ENCODE peak calls at places on chromosomes 13 and 19, in nine cellular contexts. One of them, this sample, is unnamed.

GRCh38 chr13:66546534-66547379 is 683.4 kb downstream of the PCDH9 start:
- DNase-seq in neuronal stem cell: no peak
- DNase-seq in HCT116: no peak
- DNase-seq in tibial nerve: no peak
- DNase-seq in kidney: no peak
- DNase-seq in OCI-LY7: no peak
- DNase-seq in pancreas: no peak
- DNase-seq in mammary epithelial cell: peak; percentile 0
- DNase-seq in heart left ventricle: no peak
- DNase-seq in this sample: no peak

GRCh38 chr19:50418186-50419021 is at the start of gene SPIB:
- DNase-seq in neuronal stem cell: no peak
- DNase-seq in HCT116: no peak
- DNase-seq in tibial nerve: no peak
- DNase-seq in kidney: no peak
- DNase-seq in OCI-LY7: peak; percentile 75
- DNase-seq in pancreas: no peak
- DNase-seq in mammary epithelial cell: no peak
- DNase-seq in heart left ventricle: no peak
- DNase-seq in this sample: no peak

GRCh38 chr13:45315520-45316167 is 25.3 kb downstream of the TPT1 start:
- DNase-seq in neuronal stem cell: no peak
- DNase-seq in HCT116: no peak
- DNase-seq in tibial nerve: no peak
- DNase-seq in kidney: no peak
- DNase-seq in OCI-LY7: no peak
- DNase-seq in pancreas: no peak
- DNase-seq in mammary epithelial cell: no peak
- DNase-seq in heart left ventricle: no peak
- DNase-seq in this sample: no peak

GRCh38 chr13:36891752-36892151 is 28.3 kb downstream of the SMAD9 start:
- DNase-seq in neuronal stem cell: no peak
- DNase-seq in HCT116: no peak
- DNase-seq in tibial nerve: no peak
- DNase-seq in kidney: no peak
- DNase-seq in OCI-LY7: no peak
- DNase-seq in pancreas: no peak
- DNase-seq in mammary epithelial cell: no peak
- DNase-seq in heart left ventricle: no peak
- DNase-seq in this sample: no peak

GRCh38 chr19:32977269-32977668 is 5.2 kb downstream of the FAAP24 start:
- DNase-seq in neuronal stem cell: no peak
- DNase-seq in HCT116: no peak
- DNase-seq in tibial nerve: no peak
- DNase-seq in kidney: no peak
- DNase-seq in OCI-LY7: no peak
- DNase-seq in pancreas: no peak
- DNase-seq in mammary epithelial cell: no peak
- DNase-seq in heart left ventricle: no peak
- DNase-seq in this sample: no peak

GRCh38 chr19:8334458-8335342 is 8.4 kb downstream of the KANK3 start:
- DNase-seq in neuronal stem cell: peak; percentile 73
- DNase-seq in HCT116: peak; percentile 82
- DNase-seq in tibial nerve: no peak
- DNase-seq in kidney: no peak
- DNase-seq in OCI-LY7: no peak
- DNase-seq in pancreas: no peak
- DNase-seq in mammary epithelial cell: peak; percentile 92
- DNase-seq in heart left ventricle: peak; percentile 59
- DNase-seq in this sample: peak; percentile 71

GRCh38 chr19:47891923-47892666 is 6.0 kb upstream of the SULT2A1 start:
- DNase-seq in neuronal stem cell: peak; percentile 18
- DNase-seq in HCT116: no peak
- DNase-seq in tibial nerve: no peak
- DNase-seq in kidney: no peak
- DNase-seq in OCI-LY7: no peak
- DNase-seq in pancreas: peak; percentile 55
- DNase-seq in mammary epithelial cell: no peak
- DNase-seq in heart left ventricle: no peak
- DNase-seq in this sample: peak; percentile 51

GRCh38 chr13:111519041-111519440 is 198.6 kb downstream of the TEX29 start:
- DNase-seq in neuronal stem cell: no peak
- DNase-seq in HCT116: no peak
- DNase-seq in tibial nerve: no peak
- DNase-seq in kidney: peak; percentile 46
- DNase-seq in OCI-LY7: no peak
- DNase-seq in pancreas: no peak
- DNase-seq in mammary epithelial cell: no peak
- DNase-seq in heart left ventricle: no peak
- DNase-seq in this sample: no peak

GRCh38 chr13:48976677-48977625 is 1.2 kb downstream of the FNDC3A start:
- DNase-seq in neuronal stem cell: no peak
- DNase-seq in HCT116: no peak
- DNase-seq in tibial nerve: peak; percentile 38
- DNase-seq in kidney: no peak
- DNase-seq in OCI-LY7: peak; percentile 19
- DNase-seq in pancreas: no peak
- DNase-seq in mammary epithelial cell: no peak
- DNase-seq in heart left ventricle: no peak
- DNase-seq in this sample: peak; percentile 92

GRCh38 chr13:97130201-97130600 is 91.9 kb upstream of the MBNL2 start:
- DNase-seq in neuronal stem cell: no peak
- DNase-seq in HCT116: no peak
- DNase-seq in tibial nerve: no peak
- DNase-seq in kidney: no peak
- DNase-seq in OCI-LY7: no peak
- DNase-seq in pancreas: no peak
- DNase-seq in mammary epithelial cell: no peak
- DNase-seq in heart left ventricle: no peak
- DNase-seq in this sample: no peak

GRCh38 chr13:113211774-113212173 is 2.4 kb downstream of the CUL4A start:
- DNase-seq in neuronal stem cell: no peak
- DNase-seq in HCT116: no peak
- DNase-seq in tibial nerve: no peak
- DNase-seq in kidney: no peak
- DNase-seq in OCI-LY7: peak; percentile 7
- DNase-seq in pancreas: no peak
- DNase-seq in mammary epithelial cell: no peak
- DNase-seq in heart left ventricle: no peak
- DNase-seq in this sample: no peak
- H3K4me1 ChIP-seq in neuronal stem cell: peaks cover 25% of the 10 kb centered on the region
- H3K4me1 ChIP-seq in HCT116: peaks cover 43% of the 10 kb centered on the region
- H3K4me1 ChIP-seq in tibial nerve: peaks cover 72% of the 10 kb centered on the region
- H3K4me1 ChIP-seq in kidney: peaks cover 16% of the 10 kb centered on the region
- H3K4me1 ChIP-seq in OCI-LY7: peaks cover 19% of the 10 kb centered on the region
- H3K4me1 ChIP-seq in pancreas: peaks cover 12% of the 10 kb centered on the region
- H3K4me1 ChIP-seq in mammary epithelial cell: peaks cover 20% of the 10 kb centered on the region
- H3K4me1 ChIP-seq in heart left ventricle: peaks cover 14% of the 10 kb centered on the region
- H3K4me1 ChIP-seq in this sample: peaks cover 11% of the 10 kb centered on the region

GRCh38 chr13:110332750-110333149 is 25.7 kb downstream of the COL4A2 start:
- DNase-seq in neuronal stem cell: no peak
- DNase-seq in HCT116: no peak
- DNase-seq in tibial nerve: no peak
- DNase-seq in kidney: no peak
- DNase-seq in OCI-LY7: no peak
- DNase-seq in pancreas: no peak
- DNase-seq in mammary epithelial cell: no peak
- DNase-seq in heart left ventricle: no peak
- DNase-seq in this sample: no peak

GRCh38 chr13:110334841-110335490 is 27.9 kb downstream of the COL4A2 start:
- DNase-seq in neuronal stem cell: no peak
- DNase-seq in HCT116: no peak
- DNase-seq in tibial nerve: no peak
- DNase-seq in kidney: no peak
- DNase-seq in OCI-LY7: no peak
- DNase-seq in pancreas: no peak
- DNase-seq in mammary epithelial cell: no peak
- DNase-seq in heart left ventricle: no peak
- DNase-seq in this sample: no peak

GRCh38 chr13:110336108-110336507 is 29.0 kb downstream of the COL4A2 start:
- DNase-seq in neuronal stem cell: no peak
- DNase-seq in HCT116: no peak
- DNase-seq in tibial nerve: no peak
- DNase-seq in kidney: no peak
- DNase-seq in OCI-LY7: no peak
- DNase-seq in pancreas: no peak
- DNase-seq in mammary epithelial cell: no peak
- DNase-seq in heart left ventricle: no peak
- DNase-seq in this sample: no peak

GRCh38 chr13:110334256-110334655 is 27.2 kb downstream of the COL4A2 start:
- DNase-seq in neuronal stem cell: no peak
- DNase-seq in HCT116: no peak
- DNase-seq in tibial nerve: no peak
- DNase-seq in kidney: no peak
- DNase-seq in OCI-LY7: no peak
- DNase-seq in pancreas: no peak
- DNase-seq in mammary epithelial cell: peak; percentile 34
- DNase-seq in heart left ventricle: no peak
- DNase-seq in this sample: no peak

DNA sequence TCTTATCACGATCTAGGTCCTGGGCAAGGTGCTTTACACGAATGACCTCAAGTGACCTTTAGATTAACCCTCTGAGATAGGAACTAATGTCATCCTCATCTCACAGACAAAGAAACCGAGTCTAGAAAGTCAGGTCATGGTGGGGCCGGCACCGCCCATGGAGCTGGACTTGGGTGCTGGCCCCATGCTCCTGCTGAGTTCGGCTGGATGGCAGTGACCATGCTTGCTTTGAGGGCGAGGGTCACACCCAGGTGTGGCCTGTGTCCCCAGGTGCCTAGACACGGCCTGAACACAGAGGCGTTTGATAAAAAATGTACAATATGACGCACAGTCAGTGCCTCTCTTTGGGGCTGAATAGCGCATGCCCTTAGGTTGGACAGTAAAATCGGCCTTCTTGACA is 26.8 kb downstream of the COL4A2 start:
- DNase-seq in neuronal stem cell: no peak
- DNase-seq in HCT116: no peak
- DNase-seq in tibial nerve: no peak
- DNase-seq in kidney: no peak
- DNase-seq in OCI-LY7: no peak
- DNase-seq in pancreas: no peak
- DNase-seq in mammary epithelial cell: no peak
- DNase-seq in heart left ventricle: no peak
- DNase-seq in this sample: no peak
- H3K4me1 ChIP-seq in neuronal stem cell: peaks cover 16% of the 10 kb centered on the region
- H3K4me1 ChIP-seq in HCT116: no peaks in the 10 kb centered on the region
- H3K4me1 ChIP-seq in tibial nerve: peaks cover 96% of the 10 kb centered on the region
- H3K4me1 ChIP-seq in kidney: peaks cover 13% of the 10 kb centered on the region
- H3K4me1 ChIP-seq in OCI-LY7: no peaks in the 10 kb centered on the region
- H3K4me1 ChIP-seq in pancreas: no peaks in the 10 kb centered on the region
- H3K4me1 ChIP-seq in mammary epithelial cell: peaks cover 34% of the 10 kb centered on the region
- H3K4me1 ChIP-seq in heart left ventricle: peaks cover 47% of the 10 kb centered on the region
- H3K4me1 ChIP-seq in this sample: peaks cover 5% of the 10 kb centered on the region

DNA sequence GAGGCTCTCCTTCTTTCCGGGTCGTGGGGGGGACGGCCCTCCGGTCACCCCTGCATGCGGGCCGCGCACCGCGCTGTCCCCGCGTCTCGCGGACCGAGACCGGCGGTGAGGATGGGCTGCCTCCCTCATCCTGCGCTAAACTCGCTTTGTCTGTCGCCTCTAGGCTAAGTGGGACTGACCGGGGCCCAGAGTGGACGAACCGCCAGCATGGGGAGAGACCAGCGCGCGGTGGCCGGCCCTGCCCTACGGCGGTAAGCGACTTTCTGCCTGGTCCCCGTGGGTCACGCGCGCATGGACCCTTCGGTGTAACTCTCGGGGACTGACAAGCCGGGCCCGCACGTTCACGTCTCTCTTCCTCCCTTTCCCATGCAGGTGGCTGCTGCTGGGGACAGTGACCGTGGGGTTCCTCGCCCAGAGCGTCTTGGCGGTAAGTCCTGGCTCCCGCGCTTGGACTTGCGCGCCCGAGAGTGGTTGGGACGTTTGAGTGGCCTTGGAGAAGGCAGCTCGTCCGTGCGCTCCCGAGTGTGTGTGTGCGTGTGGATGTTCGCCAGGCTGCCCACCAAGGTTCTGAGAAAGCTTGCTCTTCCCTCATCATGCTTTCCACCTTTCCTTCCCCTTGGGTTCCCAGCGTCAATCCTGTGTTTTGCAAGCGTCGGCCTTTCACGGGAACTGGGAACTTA is 753 bp downstream of the COL4A2 start:
- DNase-seq in neuronal stem cell: peak; percentile 41
- DNase-seq in HCT116: no peak
- DNase-seq in tibial nerve: no peak
- DNase-seq in kidney: no peak
- DNase-seq in OCI-LY7: no peak
- DNase-seq in pancreas: no peak
- DNase-seq in mammary epithelial cell: peak; percentile 62
- DNase-seq in heart left ventricle: peak; percentile 56
- DNase-seq in this sample: no peak
- H3K4me1 ChIP-seq in neuronal stem cell: peaks cover 15% of the 10 kb centered on the region
- H3K4me1 ChIP-seq in HCT116: peaks cover 3% of the 10 kb centered on the region
- H3K4me1 ChIP-seq in tibial nerve: peaks cover 65% of the 10 kb centered on the region
- H3K4me1 ChIP-seq in kidney: peaks cover 58% of the 10 kb centered on the region
- H3K4me1 ChIP-seq in OCI-LY7: no peaks in the 10 kb centered on the region
- H3K4me1 ChIP-seq in pancreas: no peaks in the 10 kb centered on the region
- H3K4me1 ChIP-seq in mammary epithelial cell: peaks cover 61% of the 10 kb centered on the region
- H3K4me1 ChIP-seq in heart left ventricle: peaks cover 47% of the 10 kb centered on the region
- H3K4me1 ChIP-seq in this sample: peaks cover 40% of the 10 kb centered on the region

DNA sequence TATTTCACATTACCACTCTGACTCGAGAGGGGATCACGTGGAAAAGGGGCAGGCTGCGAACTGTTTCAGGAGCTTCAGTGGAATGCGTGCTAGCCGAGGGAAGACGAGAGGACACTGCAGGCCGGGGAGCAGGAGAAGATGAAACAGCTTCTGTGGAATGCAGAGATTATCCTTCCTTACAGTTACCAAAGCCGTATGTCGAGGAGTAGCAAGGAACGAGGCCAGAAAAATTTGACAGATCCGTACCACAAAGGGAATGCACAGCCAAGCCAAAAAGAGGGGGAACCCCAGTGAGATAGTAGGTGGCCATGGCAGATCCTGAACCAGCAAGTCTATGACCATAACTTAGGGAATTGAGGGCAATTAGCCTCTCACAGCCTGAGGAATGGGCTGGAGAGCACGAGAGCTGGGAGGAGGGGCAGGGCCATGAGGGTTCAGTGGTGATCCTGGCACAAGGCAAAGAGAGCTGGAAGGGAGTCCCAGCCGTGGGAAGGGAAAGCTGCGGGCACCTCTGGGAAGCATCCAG is 5.3 kb downstream of the COL4A1 start:
- DNase-seq in neuronal stem cell: no peak
- DNase-seq in HCT116: no peak
- DNase-seq in tibial nerve: no peak
- DNase-seq in kidney: no peak
- DNase-seq in OCI-LY7: no peak
- DNase-seq in pancreas: no peak
- DNase-seq in mammary epithelial cell: no peak
- DNase-seq in heart left ventricle: peak; percentile 19
- DNase-seq in this sample: no peak
- H3K4me1 ChIP-seq in neuronal stem cell: peaks cover 7% of the 10 kb centered on the region
- H3K4me1 ChIP-seq in HCT116: no peaks in the 10 kb centered on the region
- H3K4me1 ChIP-seq in tibial nerve: peaks cover 87% of the 10 kb centered on the region
- H3K4me1 ChIP-seq in kidney: peaks cover 57% of the 10 kb centered on the region
- H3K4me1 ChIP-seq in OCI-LY7: no peaks in the 10 kb centered on the region
- H3K4me1 ChIP-seq in pancreas: no peaks in the 10 kb centered on the region
- H3K4me1 ChIP-seq in mammary epithelial cell: peaks cover 19% of the 10 kb centered on the region
- H3K4me1 ChIP-seq in heart left ventricle: peaks cover 29% of the 10 kb centered on the region
- H3K4me1 ChIP-seq in this sample: peaks cover 8% of the 10 kb centered on the region

This sample was measured in Caco-2.